ENCODE peak calls at places on chromosomes 5 and 9, in six cellular contexts. H is stomach, X is endothelial cell of umbilical vein, Q is transverse colon, Z is breast epithelium, B is suprapubic skin. C is an unnamed sample.
A peak's percentile ranks its signal among the peaks of the same experiment; 100 is the strongest.

GRCh38 chr9:38227061-38227540 is 158.1 kb upstream of the SHB start:
- DNase-seq in H (no peak), X (peak; percentile 61), Q (peak; percentile 21), Z (peak; percentile 84), B (no peak), C (no peak)

GRCh38 chr5:133907075-133907474 is 61.4 kb downstream of the C5orf15 start:
- DNase-seq in H (peak; percentile 59), X (no peak), Q (no peak), Z (no peak), B (no peak), C (no peak)

GRCh38 chr5:132376694-132377641 is 7.5 kb downstream of the SLC22A5 start:
- DNase-seq in H (no peak), X (no peak), Q (no peak), Z (no peak), B (no peak), C (no peak)

GRCh38 chr5:180607861-180608571 is 16.7 kb upstream of the SCGB3A1 start:
- DNase-seq in H (no peak), X (no peak), Q (no peak), Z (no peak), B (no peak), C (peak; percentile 63)

GRCh38 chr5:132662004-132662401 is 4.0 kb downstream of the IL13 start:
- DNase-seq in H (peak; percentile 23), X (no peak), Q (no peak), Z (no peak), B (no peak), C (no peak)

GRCh38 chr9:93891549-93892310 is 63.4 kb downstream of the BARX1 start:
- DNase-seq in H (peak; percentile 25), X (no peak), Q (peak; percentile 4), Z (no peak), B (peak; percentile 56), C (peak; percentile 46)

GRCh38 chr5:148063861-148064260 is at the start of gene SPINK5:
- DNase-seq in H (no peak), X (no peak), Q (no peak), Z (no peak), B (no peak), C (no peak)

GRCh38 chr5:176466245-176466871 is 18.2 kb downstream of the FAF2 start:
- DNase-seq in H (no peak), X (peak; percentile 40), Q (no peak), Z (no peak), B (no peak), C (no peak)

GRCh38 chr9:136060671-136061371 is 34.3 kb downstream of the NACC2 start:
- DNase-seq in H (no peak), X (no peak), Q (no peak), Z (no peak), B (peak; percentile 61), C (no peak)

GRCh38 chr9:35426627-35427026 is 63.3 kb upstream of the RUSC2 start:
- DNase-seq in H (no peak), X (peak; percentile 14), Q (no peak), Z (no peak), B (no peak), C (no peak)

DNA sequence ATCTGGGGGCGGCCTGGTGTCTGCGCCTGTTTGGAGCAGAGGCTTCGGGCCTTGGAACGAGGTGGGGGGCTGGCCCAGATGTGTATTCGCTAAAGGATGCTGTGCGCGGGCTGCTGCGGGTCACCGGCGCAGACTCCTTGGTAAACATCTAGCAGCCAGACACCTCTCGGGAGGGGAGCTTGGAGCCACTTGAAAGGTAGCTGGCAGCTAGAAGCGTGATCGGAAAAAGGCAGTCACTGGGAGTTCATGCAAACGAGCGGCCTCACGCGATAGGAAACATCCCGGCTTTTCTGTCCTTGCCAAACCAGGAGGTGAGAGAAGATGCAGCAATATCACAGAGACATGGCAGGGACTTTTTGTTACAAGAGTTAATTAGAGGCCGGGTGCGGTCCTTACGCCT is 8.1 kb downstream of the LAMC3 start:
- DNase-seq in H (no peak), X (no peak), Q (no peak), Z (no peak), B (no peak), C (no peak)
- TF ChIP-seq POLR2AphosphoS5 in H (no peak), X (no peak), Q (no peak), Z (no peak), B (peak; percentile 47), C (no peak)

GRCh38 chr9:92294297-92294676 is 790 bp upstream of the IARS1 start:
- DNase-seq in H (no peak), X (peak; percentile 33), Q (no peak), Z (no peak), B (no peak), C (peak; percentile 76)
- H3K4me1 ChIP-seq in H (peaks cover 45% of the 10 kb centered on the region), X (peaks cover 23% of the 10 kb centered on the region), Q (peaks cover 15% of the 10 kb centered on the region), Z (peaks cover 3% of the 10 kb centered on the region), B (peaks cover 39% of the 10 kb centered on the region), C (peaks cover 21% of the 10 kb centered on the region)

GRCh38 chr5:81751836-81752643 is 1.1 kb upstream of the SSBP2 start:
- DNase-seq in H (peak; percentile 30), X (peak; percentile 15), Q (no peak), Z (peak; percentile 37), B (no peak), C (no peak)

GRCh38 chr5:81752644-81752963 is 1.7 kb upstream of the SSBP2 start:
- DNase-seq in H (no peak), X (no peak), Q (no peak), Z (no peak), B (no peak), C (no peak)

GRCh38 chr5:81749562-81750307 is 1.2 kb downstream of the SSBP2 start:
- DNase-seq in H (peak; percentile 31), X (peak; percentile 14), Q (peak; percentile 48), Z (peak; percentile 40), B (peak; percentile 83), C (peak; percentile 92)

GRCh38 chr5:81750308-81751008 is 439 bp downstream of the SSBP2 start:
- DNase-seq in H (peak; percentile 34), X (no peak), Q (peak; percentile 32), Z (no peak), B (peak; percentile 81), C (no peak)

GRCh38 chr5:81751009-81751835 is at the start of gene SSBP2:
- DNase-seq in H (peak; percentile 99), X (peak; percentile 99), Q (peak; percentile 100), Z (peak; percentile 99), B (peak; percentile 99), C (peak; percentile 100)
- TF ChIP-seq POLR2A in H (no peak), X (peak; percentile 63), Q (peak; percentile 41), Z (peak; percentile 50), B (no peak), C (peak; percentile 3)

GRCh38 chr5:149417714-149418368 is 38.7 kb upstream of the IL17B start:
- DNase-seq in H (no peak), X (no peak), Q (no peak), Z (no peak), B (no peak), C (peak; percentile 27)
- TF ChIP-seq POLR2AphosphoS5 in H (no peak), X (no peak), Q (no peak), Z (no peak), B (no peak), C (no peak)

C was measured in spleen.